ENCODE peak calls at places on chromosome 1, in six cellular contexts. M, V, O, K, B and N are unnamed samples.

GRCh38 chr1:45526135-45526644 is 4.5 kb upstream of the PRDX1 start:
- DNase-seq in M (no peak), V (no peak), O (no peak), K (no peak), B (no peak), N (no peak)

GRCh38 chr1:19877821-19878636 is 4.2 kb upstream of the OTUD3 start:
- DNase-seq in M (peak), V (no peak), O (no peak), K (no peak), B (peak), N (no peak)

GRCh38 chr1:203085528-203086406 is at the start of gene MYOG:
- DNase-seq in M (no peak), V (no peak), O (no peak), K (peak), B (no peak), N (no peak)

GRCh38 chr1:203035111-203036000 is 9.1 kb downstream of the PPFIA4 start:
- DNase-seq in M (no peak), V (no peak), O (no peak), K (peak), B (no peak), N (no peak)

GRCh38 chr1:89578940-89579684 is 53.8 kb upstream of the LRRC8C start:
- DNase-seq in M (no peak), V (no peak), O (no peak), K (no peak), B (no peak), N (no peak)

GRCh38 chr1:46159516-46159915 is 15.4 kb upstream of the TSPAN1 start:
- DNase-seq in M (no peak), V (no peak), O (no peak), K (no peak), B (no peak), N (no peak)

GRCh38 chr1:29830383-29830782 is 594.1 kb downstream of the PTPRU start:
- DNase-seq in M (no peak), V (no peak), O (no peak), K (no peak), B (no peak), N (no peak)

GRCh38 chr1:175225805-175226129 is 33.2 kb upstream of the KIAA0040 start:
- DNase-seq in M (no peak), V (no peak), O (no peak), K (no peak), B (no peak), N (no peak)

GRCh38 chr1:36328713-36329112 is 5.3 kb upstream of the EVA1B start:
- DNase-seq in M (no peak), V (peak), O (no peak), K (no peak), B (no peak), N (no peak)

GRCh38 chr1:14983277-14983676 is 170.3 kb upstream of the TMEM51 start:
- DNase-seq in M (no peak), V (no peak), O (no peak), K (no peak), B (no peak), N (no peak)

GRCh38 chr1:227343727-227344551 is 25.6 kb upstream of the CDC42BPA start:
- DNase-seq in M (peak), V (peak), O (no peak), K (no peak), B (peak), N (no peak)

GRCh38 chr1:27360159-27361043 is 6.4 kb downstream of the MAP3K6 start:
- DNase-seq in M (no peak), V (no peak), O (peak), K (no peak), B (no peak), N (no peak)

GRCh38 chr1:85148524-85149250 is 52.1 kb downstream of the SYDE2 start:
- DNase-seq in M (peak), V (peak), O (no peak), K (no peak), B (no peak), N (no peak)

GRCh38 chr1:106926748-106927582 is 129.5 kb upstream of the PRMT6 start:
- DNase-seq in M (peak), V (no peak), O (no peak), K (no peak), B (peak), N (no peak)

GRCh38 chr1:2820731-2821372 is 19.4 kb upstream of the TTC34 start:
- DNase-seq in M (no peak), V (no peak), O (no peak), K (peak), B (no peak), N (no peak)

GRCh38 chr1:157363660-157364140 is 188.6 kb downstream of the FCRL5 start:
- DNase-seq in M (peak), V (peak), O (peak), K (no peak), B (peak), N (no peak)

GRCh38 chr1:231465051-231465450 is 43.0 kb upstream of the EGLN1 start:
- DNase-seq in M (no peak), V (no peak), O (no peak), K (no peak), B (no peak), N (no peak)

GRCh38 chr1:176466514-176466913 is 3.5 kb downstream of the PAPPA2 start:
- DNase-seq in M (no peak), V (no peak), O (no peak), K (no peak), B (peak), N (peak)
- TF ChIP-seq CTCF in M (no peak), V (no peak), O (peak), K (no peak), B (no peak), N (peak)

DNA sequence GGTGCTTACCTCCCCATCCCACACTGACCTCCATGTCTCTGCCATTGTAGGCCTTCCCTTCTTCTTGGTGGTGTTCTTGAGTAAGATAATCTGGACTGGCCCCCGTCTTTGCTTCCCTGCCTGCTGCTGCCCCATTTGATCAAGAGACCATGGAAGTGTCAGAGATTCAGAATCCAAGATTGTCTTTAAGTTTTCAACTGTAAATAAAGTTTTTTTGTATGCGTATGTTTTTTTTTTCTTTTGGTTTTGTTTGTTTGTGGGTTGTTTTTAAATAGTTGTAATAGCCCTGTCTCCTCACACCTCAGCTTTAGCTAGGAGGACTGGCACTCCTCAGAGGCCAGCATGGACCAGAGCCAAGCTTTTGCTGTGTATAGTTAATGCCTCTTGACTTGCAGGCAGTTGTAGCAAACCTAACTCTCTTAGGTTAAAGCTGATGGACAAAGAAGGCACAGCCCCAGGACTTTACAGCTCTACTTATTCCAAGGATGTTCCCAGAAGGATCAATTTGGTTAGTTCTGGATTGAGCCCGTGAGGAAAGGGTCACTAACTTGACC is 5.6 kb upstream of the YBX1 start:
- DNase-seq in M (no peak), V (no peak), O (no peak), K (no peak), B (no peak), N (no peak)
- TF ChIP-seq CTCF in M (no peak), V (no peak), O (no peak), K (no peak), B (no peak), N (no peak)

GRCh38 chr1:23557471-23558124 is 1.7 kb downstream of the ID3 start:
- DNase-seq in M (no peak), V (peak), O (no peak), K (no peak), B (no peak), N (no peak)

GRCh38 chr1:23558872-23559135 is 497 bp downstream of the ID3 start:
- DNase-seq in M (no peak), V (no peak), O (no peak), K (no peak), B (no peak), N (no peak)

GRCh38 chr1:23556661-23557470 is 2.4 kb downstream of the ID3 start:
- DNase-seq in M (peak), V (peak), O (no peak), K (no peak), B (peak), N (peak)

GRCh38 chr1:23559136-23559984 is at the start of gene ID3:
- DNase-seq in M (peak), V (peak), O (peak), K (peak), B (peak), N (peak)

GRCh38 chr1:23558140-23558871 is 995 bp downstream of the ID3 start:
- DNase-seq in M (peak), V (peak), O (peak), K (peak), B (peak), N (no peak)
- TF ChIP-seq CTCF in M (no peak), V (no peak), O (no peak), K (no peak), B (no peak), N (no peak)

GRCh38 chr1:47930215-47930885 is 66.8 kb downstream of the TRABD2B start:
- DNase-seq in M (no peak), V (no peak), O (no peak), K (no peak), B (no peak), N (no peak)
- TF ChIP-seq CTCF in M (no peak), V (no peak), O (no peak), K (no peak), B (no peak), N (no peak)

GRCh38 chr1:112507896-112508241 is 896 bp upstream of the WNT2B start:
- DNase-seq in M (no peak), V (no peak), O (peak), K (no peak), B (no peak), N (no peak)

GRCh38 chr1:112509005-112509659 is 367 bp downstream of the WNT2B start:
- DNase-seq in M (no peak), V (no peak), O (peak), K (peak), B (no peak), N (no peak)

GRCh38 chr1:112509660-112510178 is 954 bp downstream of the WNT2B start:
- DNase-seq in M (no peak), V (no peak), O (no peak), K (no peak), B (no peak), N (no peak)

GRCh38 chr1:112507336-112507735 is 1.4 kb upstream of the WNT2B start:
- DNase-seq in M (no peak), V (no peak), O (no peak), K (no peak), B (no peak), N (no peak)

GRCh38 chr1:112508242-112509004 is at the start of gene WNT2B:
- DNase-seq in M (no peak), V (no peak), O (peak), K (peak), B (peak), N (no peak)
- TF ChIP-seq CTCF in M (no peak), V (no peak), O (no peak), K (no peak), B (no peak), N (no peak)

GRCh38 chr1:54341763-54342162 is 64.4 kb downstream of the SSBP3 start:
- DNase-seq in M (no peak), V (no peak), O (no peak), K (no peak), B (no peak), N (no peak)

GRCh38 chr1:54340876-54341275 is 65.3 kb downstream of the SSBP3 start:
- DNase-seq in M (no peak), V (no peak), O (no peak), K (no peak), B (no peak), N (no peak)

GRCh38 chr1:54342306-54342705 is 63.9 kb downstream of the SSBP3 start:
- DNase-seq in M (no peak), V (no peak), O (no peak), K (no peak), B (no peak), N (no peak)

GRCh38 chr1:54345116-54345515 is 61.1 kb downstream of the SSBP3 start:
- DNase-seq in M (no peak), V (no peak), O (no peak), K (no peak), B (no peak), N (no peak)

GRCh38 chr1:54342764-54343687 is 63.2 kb downstream of the SSBP3 start:
- DNase-seq in M (no peak), V (no peak), O (peak), K (no peak), B (no peak), N (no peak)
- TF ChIP-seq CTCF in M (peak), V (no peak), O (no peak), K (peak), B (no peak), N (no peak)